ENCODE peak calls at places on chromosomes 13 and 19, in six cellular contexts. O is breast epithelium, Q is transverse colon, D is body of pancreas, J is IMR-90, Y is Peyer's patch. X is an unnamed sample.

GRCh38 chr19:46000497-46001246 is 5.4 kb downstream of the CCDC61 start:
- DNase-seq in O (peak), Q (peak), D (peak), J (no peak), Y (peak), X (peak)

GRCh38 chr19:42074513-42075363 is 1.2 kb upstream of the ZNF574 start:
- DNase-seq in O (peak), Q (peak), D (peak), J (no peak), Y (peak), X (peak)

GRCh38 chr13:58151452-58151851 is 519.9 kb downstream of the PCDH17 start:
- DNase-seq in O (no peak), Q (no peak), D (no peak), J (no peak), Y (no peak), X (no peak)

GRCh38 chr19:46480409-46480808 is 9.0 kb upstream of the PNMA8A start:
- DNase-seq in O (no peak), Q (peak), D (no peak), J (peak), Y (no peak), X (no peak)

GRCh38 chr13:80050252-80050651 is 290.7 kb downstream of the SPRY2 start:
- DNase-seq in O (no peak), Q (no peak), D (no peak), J (peak), Y (no peak), X (no peak)

GRCh38 chr13:93172109-93172508 is 54.5 kb upstream of the GPC6 start:
- DNase-seq in O (no peak), Q (no peak), D (no peak), J (no peak), Y (no peak), X (no peak)

GRCh38 chr13:98216135-98216565 is 39.1 kb upstream of the RNF113B start:
- DNase-seq in O (no peak), Q (no peak), D (peak), J (peak), Y (no peak), X (no peak)

GRCh38 chr13:80428344-80429096 is 87.6 kb upstream of the SPRY2 start:
- DNase-seq in O (no peak), Q (no peak), D (no peak), J (no peak), Y (no peak), X (no peak)

GRCh38 chr19:11279505-11280236 is 16.3 kb upstream of the TSPAN16 start:
- DNase-seq in O (no peak), Q (no peak), D (no peak), J (no peak), Y (no peak), X (no peak)

GRCh38 chr19:27966390-27966816 is 1246.5 kb downstream of the UQCRFS1 start:
- DNase-seq in O (no peak), Q (no peak), D (no peak), J (no peak), Y (no peak), X (no peak)

GRCh38 chr19:49593233-49594113 is 2.5 kb downstream of the PRR12 start:
- DNase-seq in O (peak), Q (peak), D (peak), J (peak), Y (peak), X (peak)

GRCh38 chr19:3343619-3344502 is 22.5 kb upstream of the NFIC start:
- DNase-seq in O (peak), Q (peak), D (peak), J (peak), Y (no peak), X (peak)

GRCh38 chr13:73531014-73531413 is 472.2 kb downstream of the KLF5 start:
- DNase-seq in O (no peak), Q (no peak), D (no peak), J (no peak), Y (no peak), X (no peak)

GRCh38 chr13:80040219-80040976 is 300.5 kb downstream of the SPRY2 start:
- DNase-seq in O (no peak), Q (no peak), D (no peak), J (peak), Y (no peak), X (no peak)

GRCh38 chr13:113991676-113992179 is 17.9 kb upstream of the C13orf46 start:
- DNase-seq in O (no peak), Q (no peak), D (no peak), J (no peak), Y (no peak), X (no peak)

GRCh38 chr19:53868892-53869804 is 1.5 kb downstream of the MYADM start:
- DNase-seq in O (peak), Q (peak), D (peak), J (peak), Y (peak), X (peak)

GRCh38 chr19:41604831-41605230 is 22.0 kb downstream of the CEACAM4 start:
- DNase-seq in O (no peak), Q (no peak), D (no peak), J (no peak), Y (no peak), X (no peak)

GRCh38 chr13:111410232-111411021 is 90.0 kb downstream of the TEX29 start:
- DNase-seq in O (no peak), Q (peak), D (no peak), J (no peak), Y (no peak), X (no peak)

GRCh38 chr19:2289714-2290435 is 7.9 kb upstream of the PEAK3 start:
- DNase-seq in O (no peak), Q (peak), D (no peak), J (no peak), Y (no peak), X (peak)

GRCh38 chr19:19214892-19215291 is 3.1 kb downstream of the NCAN start:
- DNase-seq in O (no peak), Q (no peak), D (peak), J (peak), Y (no peak), X (no peak)

GRCh38 chr19:20078696-20079095 is 896 bp downstream of the ZNF90 start:
- DNase-seq in O (no peak), Q (peak), D (peak), J (peak), Y (no peak), X (peak)

GRCh38 chr19:48533770-48534169 is 18.2 kb upstream of the SULT2B1 start:
- DNase-seq in O (no peak), Q (no peak), D (no peak), J (no peak), Y (no peak), X (no peak)

GRCh38 chr19:4064551-4065260 is 2.0 kb downstream of the ZBTB7A start:
- DNase-seq in O (no peak), Q (peak), D (peak), J (no peak), Y (peak), X (peak)

GRCh38 chr13:111202745-111203144 is 87.6 kb downstream of the ARHGEF7 start:
- DNase-seq in O (no peak), Q (no peak), D (no peak), J (peak), Y (no peak), X (no peak)

GRCh38 chr13:83984793-83985192 is 102.5 kb upstream of the SLITRK1 start:
- DNase-seq in O (no peak), Q (no peak), D (no peak), J (no peak), Y (no peak), X (no peak)

GRCh38 chr19:45852941-45853340 is 10.0 kb downstream of the SYMPK start:
- DNase-seq in O (no peak), Q (no peak), D (no peak), J (no peak), Y (no peak), X (peak)

GRCh38 chr19:7303470-7303869 is 9.3 kb upstream of the INSR start:
- DNase-seq in O (no peak), Q (no peak), D (no peak), J (no peak), Y (no peak), X (no peak)

GRCh38 chr13:43023244-43023931 is at the start of gene DNAJC15:
- DNase-seq in O (peak), Q (peak), D (peak), J (peak), Y (peak), X (peak)

GRCh38 chr13:75222031-75222430 is 259.9 kb downstream of the TBC1D4 start:
- DNase-seq in O (no peak), Q (no peak), D (no peak), J (peak), Y (no peak), X (no peak)

GRCh38 chr13:99505814-99506269 is 4.6 kb downstream of the TM9SF2 start:
- DNase-seq in O (no peak), Q (no peak), D (no peak), J (peak), Y (no peak), X (no peak)

GRCh38 chr13:101916108-101916757 is 463.8 kb downstream of the ITGBL1 start:
- DNase-seq in O (no peak), Q (no peak), D (no peak), J (no peak), Y (no peak), X (no peak)

GRCh38 chr19:1255186-1256161 is 7.1 kb downstream of the MIDN start:
- DNase-seq in O (no peak), Q (peak), D (no peak), J (no peak), Y (no peak), X (peak)
- TF ChIP-seq POLR2A in O (no peak), Q (no peak), D (peak), J (no peak), Y (no peak), X (no peak)

DNA sequence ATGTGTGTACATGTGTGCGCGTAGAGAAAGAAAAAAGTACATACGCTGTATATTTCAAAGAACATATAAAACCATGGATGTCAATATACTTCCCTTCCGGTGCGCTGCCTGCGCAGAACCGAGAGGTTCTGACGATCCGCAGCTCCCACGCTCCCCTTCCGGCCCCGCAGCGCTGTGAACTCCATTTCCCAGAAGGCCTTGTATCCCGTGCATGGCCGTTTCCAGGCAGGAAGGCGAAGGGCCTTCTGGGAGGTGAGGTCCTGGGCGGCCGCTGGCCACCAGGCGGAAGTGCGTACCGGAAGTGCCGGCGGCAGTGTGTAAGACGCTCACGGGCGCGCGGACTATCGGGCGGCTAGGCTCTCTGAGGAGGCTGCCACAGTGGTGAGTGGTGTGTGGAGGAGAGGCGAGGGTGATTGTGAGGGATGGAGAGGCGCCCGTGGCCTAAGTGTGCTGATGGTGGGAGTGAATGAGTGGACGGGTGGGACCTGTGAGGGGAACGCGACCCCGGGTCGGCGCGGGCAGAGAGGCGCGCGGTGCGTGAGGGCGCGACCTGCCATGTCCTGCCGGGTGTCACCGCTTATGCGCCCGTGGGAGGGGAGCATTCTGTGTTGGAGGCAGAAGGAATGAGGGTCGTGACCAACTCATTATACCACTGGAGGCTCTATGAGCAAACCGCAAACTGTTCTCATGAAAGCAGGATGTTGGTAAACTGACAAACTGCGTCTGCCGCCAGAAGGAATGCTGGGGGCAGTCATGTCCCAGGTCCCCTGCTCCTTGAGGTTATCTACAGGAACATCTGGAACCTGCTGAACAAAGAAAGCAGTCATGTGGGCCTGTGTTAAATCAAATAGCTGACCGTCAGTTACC is at the start of gene ERVK3-1:
- DNase-seq in O (peak), Q (peak), D (peak), J (peak), Y (peak), X (peak)
- TF ChIP-seq POLR2A in O (peak), Q (peak), D (peak), J (peak), Y (peak), X (peak)

DNA sequence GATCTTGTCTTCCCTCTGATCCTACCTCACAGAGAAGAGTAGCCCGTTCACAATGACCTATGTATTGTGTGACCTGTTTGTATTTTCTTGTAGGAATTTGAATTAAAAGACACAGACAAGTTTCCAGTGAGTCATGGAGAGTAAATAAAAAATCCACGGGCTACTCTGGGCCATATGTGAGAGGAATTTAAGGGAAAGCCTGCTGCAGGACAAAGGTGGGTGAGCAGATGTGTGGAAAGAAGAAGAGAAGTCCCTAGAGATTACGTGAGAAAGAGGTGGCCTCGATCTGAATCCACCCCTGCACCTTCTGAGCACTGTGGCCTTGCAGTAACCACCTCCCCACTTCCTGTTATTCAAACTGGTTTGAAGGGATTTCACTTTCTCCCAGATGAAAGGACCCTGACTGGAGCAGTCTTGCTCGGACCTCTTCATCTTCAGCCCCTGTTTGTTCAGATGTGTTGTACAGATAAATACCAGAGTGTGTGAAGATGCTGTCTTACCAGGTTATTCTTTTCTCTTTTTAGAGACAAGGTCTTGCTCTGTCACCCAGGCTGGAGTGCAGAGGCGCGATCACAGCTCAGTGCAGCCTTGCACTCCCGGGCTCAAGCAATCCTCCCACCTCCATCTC is 205.4 kb downstream of the PDS5B start:
- DNase-seq in O (no peak), Q (no peak), D (no peak), J (peak), Y (no peak), X (no peak)
- TF ChIP-seq POLR2A in O (no peak), Q (no peak), D (no peak), J (no peak), Y (no peak), X (no peak)

GRCh38 chr19:8525401-8525684 is 11.4 kb upstream of the ZNF414 start:
- DNase-seq in O (no peak), Q (no peak), D (no peak), J (no peak), Y (no peak), X (no peak)
- TF ChIP-seq POLR2A in O (no peak), Q (peak), D (no peak), J (no peak), Y (peak), X (no peak)

GRCh38 chr19:44093931-44094765 is at the start of gene ZNF224:
- DNase-seq in O (peak), Q (peak), D (peak), J (peak), Y (peak), X (peak)
- TF ChIP-seq POLR2A in O (no peak), Q (peak), D (peak), J (peak), Y (peak), X (no peak)

GRCh38 chr19:6064703-6065073 is 45.6 kb downstream of the RFX2 start:
- DNase-seq in O (no peak), Q (no peak), D (no peak), J (no peak), Y (no peak), X (no peak)

GRCh38 chr19:6064016-6064702 is 46.1 kb downstream of the RFX2 start:
- DNase-seq in O (no peak), Q (peak), D (peak), J (no peak), Y (no peak), X (no peak)

GRCh38 chr19:6062274-6062673 is 48.0 kb downstream of the RFX2 start:
- DNase-seq in O (peak), Q (peak), D (no peak), J (no peak), Y (no peak), X (no peak)

GRCh38 chr19:6062961-6063575 is 47.2 kb downstream of the RFX2 start:
- DNase-seq in O (no peak), Q (peak), D (peak), J (no peak), Y (no peak), X (no peak)

DNA sequence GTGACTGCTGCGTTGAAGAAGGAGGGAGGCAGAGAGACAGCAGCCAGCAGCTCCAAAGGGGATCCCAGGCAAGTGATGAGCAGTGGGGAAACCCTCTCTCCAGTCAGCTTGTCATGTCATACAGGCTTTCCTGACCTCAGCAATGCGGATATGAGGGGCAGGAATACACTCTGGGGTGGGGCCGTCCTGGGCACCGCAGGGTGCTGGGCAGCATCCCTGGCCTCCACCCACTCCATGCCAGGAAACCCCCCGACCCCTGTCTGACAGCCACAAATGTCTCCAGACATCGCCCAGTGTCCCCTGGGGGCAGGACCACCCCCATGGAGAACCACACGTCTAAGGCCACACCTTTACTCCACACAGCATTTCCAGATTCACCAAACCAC is 46.7 kb downstream of the RFX2 start:
- DNase-seq in O (no peak), Q (peak), D (no peak), J (no peak), Y (no peak), X (no peak)
- TF ChIP-seq POLR2A in O (no peak), Q (no peak), D (no peak), J (no peak), Y (no peak), X (no peak)

X was measured in spleen.